ENCODE peak calls at places on chromosomes 2 and 18, in seven cellular contexts. W is B cell, T is A549, Q is sigmoid colon, B is GM13977, S is tibial nerve, X is GM10248. L is an unnamed sample.

GRCh38 chr18:48828713-48829442 is 121.9 kb downstream of the SMAD7 start:
- DNase-seq in W (peak), T (no peak), Q (peak), S (no peak), B (no peak), X (no peak), L (peak)

GRCh38 chr2:169670215-169670651 is 24.0 kb downstream of the CFAP210 start:
- DNase-seq in W (no peak), S (no peak), X (no peak), T (no peak), Q (no peak), B (no peak), L (no peak)

GRCh38 chr2:222352981-222353380 is 54.2 kb upstream of the PAX3 start:
- DNase-seq in Q (no peak), S (no peak), X (no peak), B (no peak), W (no peak), T (no peak), L (no peak)

GRCh38 chr18:44602845-44603244 is 77.8 kb upstream of the SETBP1 start:
- DNase-seq in T (no peak), X (no peak), S (no peak), B (no peak), W (peak), Q (no peak), L (no peak)

GRCh38 chr18:40883271-40883670 is 1071.8 kb upstream of the PIK3C3 start:
- DNase-seq in B (no peak), X (no peak), T (no peak), Q (no peak), S (no peak), W (no peak), L (no peak)

GRCh38 chr2:85728883-85729824 is 24.6 kb upstream of the ATOH8 start:
- DNase-seq in Q (peak), T (peak), X (peak), S (peak), B (peak), W (peak), L (no peak)

GRCh38 chr2:215952860-215953637 is 60.3 kb downstream of the MREG start:
- DNase-seq in S (no peak), B (no peak), T (no peak), Q (no peak), X (no peak), W (no peak), L (no peak)

GRCh38 chr2:64609229-64609994 is 44.3 kb downstream of the SERTAD2 start:
- DNase-seq in X (peak), W (peak), S (no peak), Q (peak), B (peak), T (peak), L (no peak)

GRCh38 chr2:136117391-136117841 is 533 bp downstream of the CXCR4 start:
- DNase-seq in T (peak), S (no peak), W (peak), B (peak), Q (no peak), X (peak), L (no peak)

GRCh38 chr2:240840435-240841060 is 20.5 kb upstream of the KIF1A start:
- DNase-seq in B (peak), W (no peak), T (peak), S (no peak), X (peak), Q (no peak), L (no peak)

DNA sequence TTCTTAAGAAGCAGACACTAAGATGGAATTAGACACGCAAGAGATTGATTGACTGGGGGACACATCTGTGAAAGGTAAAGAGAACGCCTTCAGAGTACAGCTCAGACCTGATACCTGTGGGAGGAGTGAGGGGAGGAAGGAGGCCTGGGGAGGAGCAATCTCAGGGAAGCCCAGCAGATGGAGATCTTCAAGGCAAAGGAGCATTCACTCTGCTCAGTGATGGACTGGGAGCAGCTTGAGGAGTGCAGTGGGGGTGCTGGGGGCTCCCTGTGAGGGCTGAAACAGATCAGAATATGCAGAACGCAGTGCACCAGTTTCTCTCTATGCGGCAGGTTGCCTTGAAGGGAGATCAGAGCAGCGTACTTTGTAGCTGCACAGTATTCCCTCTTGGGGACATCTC is 103.7 kb upstream of the ATP8B1 start:
- DNase-seq in W (no peak), B (no peak), Q (no peak), X (no peak), S (no peak), T (peak), L (no peak)
- TF ChIP-seq CTCF in W (no peak), B (no peak), Q (no peak), X (no peak), S (no peak), T (no peak), L (peak)

DNA sequence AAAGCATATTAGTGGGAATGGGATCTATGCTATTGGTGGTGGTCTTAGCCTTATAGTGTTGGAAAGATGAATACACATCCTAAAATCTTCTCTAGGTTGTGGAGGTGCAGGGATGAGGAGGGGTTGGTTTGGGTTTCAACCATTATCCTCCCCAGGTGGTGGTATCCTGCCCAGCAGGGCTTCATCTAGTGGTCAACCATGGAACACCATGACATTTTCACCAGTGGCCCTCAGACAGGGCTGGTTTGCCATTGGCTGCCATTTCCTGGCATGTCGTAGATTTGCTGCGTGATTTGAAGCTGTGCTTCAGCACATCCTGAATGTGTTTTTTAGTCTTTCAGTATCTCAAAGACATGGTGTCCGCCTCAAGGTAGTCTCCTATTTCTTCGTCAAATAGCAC is 391.2 kb upstream of the HNRNPA3 start:
- DNase-seq in X (no peak), B (no peak), S (no peak), W (no peak), T (peak), Q (no peak), L (no peak)
- TF ChIP-seq CTCF in X (no peak), B (no peak), S (no peak), W (no peak), T (no peak), Q (no peak), L (no peak)

GRCh38 chr2:231662028-231662810 is 46.1 kb upstream of the PTMA start:
- DNase-seq in X (peak), S (peak), B (peak), Q (peak), W (peak), T (peak), L (no peak)
- TF ChIP-seq CTCF in X (no peak), S (no peak), B (no peak), Q (no peak), W (no peak), T (no peak), L (no peak)

GRCh38 chr2:10558281-10559030 is 110.3 kb upstream of the ODC1 start:
- DNase-seq in W (no peak), Q (no peak), S (no peak), B (no peak), X (no peak), T (no peak), L (peak)

GRCh38 chr2:10555810-10556111 is 107.6 kb upstream of the ODC1 start:
- DNase-seq in X (no peak), W (no peak), B (no peak), Q (no peak), T (no peak), S (no peak), L (no peak)

GRCh38 chr2:10556271-10557140 is 108.4 kb upstream of the ODC1 start:
- DNase-seq in B (no peak), T (no peak), S (no peak), X (no peak), W (no peak), Q (no peak), L (peak)

GRCh38 chr2:10559101-10559500 is 111.0 kb upstream of the ODC1 start:
- DNase-seq in B (no peak), W (no peak), T (no peak), X (no peak), Q (no peak), S (no peak), L (peak)

DNA sequence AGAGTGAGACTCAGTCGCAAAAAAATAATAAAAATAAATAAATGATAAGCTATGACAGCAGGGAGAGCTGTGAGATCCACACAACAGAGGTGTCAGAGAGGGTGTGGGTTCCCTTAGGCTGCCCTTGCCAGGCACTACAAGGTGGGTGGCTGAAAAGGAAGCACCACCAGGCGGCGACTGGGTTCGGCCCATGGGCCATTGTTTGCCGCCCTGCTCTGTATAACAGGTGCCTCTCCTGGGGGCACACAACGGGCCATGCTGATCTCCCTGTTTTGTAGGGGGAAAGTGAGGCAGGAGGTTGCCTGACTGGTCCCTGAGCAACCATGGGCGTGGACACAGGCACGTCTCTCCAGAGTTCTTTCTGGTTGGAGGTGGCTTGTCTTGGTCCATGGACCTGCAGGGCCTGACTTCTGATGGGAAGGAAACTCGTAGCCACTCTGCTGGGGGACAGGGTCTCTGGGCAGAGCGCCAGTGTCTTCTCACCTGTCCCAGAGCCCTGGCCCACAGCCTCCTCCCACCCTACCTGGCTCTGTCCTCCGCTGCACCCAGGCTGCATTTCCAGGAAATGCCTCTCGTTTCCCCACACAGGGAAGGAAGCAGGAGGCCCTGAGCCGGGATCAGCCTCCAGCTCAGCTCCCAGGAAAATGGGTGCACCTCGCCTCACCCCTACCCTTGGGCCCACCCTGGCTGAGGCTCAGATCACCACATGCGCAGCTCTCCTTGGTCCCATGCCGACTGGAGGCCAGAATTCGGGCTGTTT is 109.6 kb upstream of the ODC1 start:
- DNase-seq in B (no peak), T (no peak), X (no peak), W (no peak), Q (no peak), S (no peak), L (peak)
- TF ChIP-seq CTCF in B (no peak), T (no peak), X (no peak), W (no peak), Q (no peak), S (no peak), L (no peak)

DNA sequence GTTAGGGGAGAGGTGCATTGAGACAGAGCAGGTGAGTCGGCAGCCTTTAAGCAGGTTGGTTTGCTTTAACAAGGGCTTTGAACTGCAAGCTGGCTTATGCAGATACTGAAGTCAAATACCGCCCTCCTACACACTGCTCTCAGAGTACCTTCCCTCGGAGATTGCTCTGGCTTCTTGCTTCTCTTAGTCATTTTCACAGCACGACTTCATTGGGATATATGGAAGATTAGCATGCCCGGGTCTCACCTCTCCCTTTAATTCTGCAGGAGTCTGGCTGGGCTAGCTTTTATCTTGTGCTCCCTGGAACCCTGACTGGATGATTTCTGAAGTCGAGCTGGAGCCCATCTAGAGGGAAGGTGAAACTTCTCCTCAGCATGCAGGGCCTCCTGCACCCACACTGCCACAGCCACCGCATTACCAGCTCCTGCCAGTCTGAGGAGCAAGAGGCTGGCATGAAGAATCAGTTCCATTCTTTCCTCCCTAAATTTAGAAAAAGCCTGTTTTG is 395.5 kb upstream of the HNRNPA3 start:
- DNase-seq in S (no peak), B (no peak), T (no peak), W (no peak), X (no peak), Q (no peak), L (no peak)
- TF ChIP-seq CTCF in S (no peak), B (no peak), T (no peak), W (no peak), X (no peak), Q (no peak), L (peak)

GRCh38 chr2:176109226-176109954 is 2.3 kb downstream of the HOXD11 start:
- DNase-seq in W (no peak), Q (no peak), B (no peak), T (no peak), X (no peak), S (no peak), L (no peak)
- TF ChIP-seq CTCF in W (no peak), Q (no peak), B (no peak), T (no peak), X (no peak), S (no peak), L (no peak)

DNA sequence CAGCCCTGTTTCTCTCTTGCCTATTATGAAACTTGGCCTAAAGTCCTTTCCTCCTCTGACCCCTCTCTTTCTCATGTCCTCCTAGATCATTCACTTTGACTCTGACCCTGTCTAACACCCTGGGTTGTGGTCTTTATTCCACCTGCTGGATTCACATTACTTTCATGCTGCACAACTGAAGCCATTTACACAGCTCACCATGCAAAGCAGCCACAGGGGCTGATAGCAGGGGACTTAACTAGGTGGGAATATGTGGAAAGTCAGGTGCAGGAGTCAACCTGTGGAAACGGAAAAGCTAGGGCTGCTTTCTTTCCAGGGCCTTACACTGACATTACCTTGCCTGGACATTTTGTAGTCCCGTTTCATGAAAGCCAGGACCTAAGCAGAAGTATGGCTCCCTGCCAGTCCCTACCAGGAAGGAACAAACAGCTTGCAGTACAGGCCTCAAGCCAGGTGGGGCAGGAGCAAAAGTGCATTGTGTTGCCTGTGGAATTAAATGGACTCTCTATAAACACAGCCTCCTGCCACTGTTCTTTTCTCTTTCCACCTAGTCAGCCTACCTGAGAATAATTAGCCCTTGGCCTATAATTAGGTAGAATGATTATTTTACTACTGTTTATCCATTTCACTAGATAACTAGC is 11.8 kb downstream of the MAPRE3 start:
- DNase-seq in Q (peak), T (peak), X (peak), S (no peak), W (no peak), B (peak), L (no peak)
- TF ChIP-seq CTCF in Q (peak), T (no peak), X (no peak), S (peak), W (peak), B (peak), L (peak)

L was measured in chondrocyte.